ENCODE peak calls at places on chromosomes 11 and 22, in four cellular contexts. I is M059J; O is kidney epithelial cell; L is stimulated activated CD4-positive, alpha-beta T cell treated with anti-CD3 and anti-CD28 coated beads, Interleukin-2, amount 100 ng/mL, for 48 hours. W is an unnamed sample.

GRCh38 chr11:818396-819128 is at the start of gene PNPLA2:
- DNase-seq in L (no peak), I (peak; percentile 60), O (no peak), W (no peak)

GRCh38 chr11:62548545-62549335 is 2.1 kb upstream of the AHNAK start:
- DNase-seq in L (no peak), I (peak; percentile 59), O (no peak), W (no peak)

GRCh38 chr11:8267280-8267679 is 3.6 kb upstream of the LMO1 start:
- DNase-seq in I (no peak), O (no peak), L (no peak), W (no peak)

GRCh38 chr11:60987577-60988277 is 16.2 kb downstream of the CD6 start:
- DNase-seq in I (no peak), O (no peak), L (no peak), W (no peak)

GRCh38 chr11:123469586-123469985 is 39.5 kb downstream of the GRAMD1B start:
- DNase-seq in L (no peak), O (no peak), I (no peak), W (no peak)

GRCh38 chr22:21861856-21862255 is 5.6 kb downstream of the MAPK1 start:
- DNase-seq in I (no peak), O (no peak), L (no peak), W (no peak)

GRCh38 chr22:48703265-48703941 is 1124.3 kb downstream of the BRD1 start:
- DNase-seq in I (no peak), L (no peak), O (no peak), W (no peak)

GRCh38 chr11:2902784-2903671 is 17.5 kb upstream of the CDKN1C start:
- DNase-seq in L (no peak), I (no peak), O (no peak), W (no peak)

GRCh38 chr11:14500181-14500651 is 605 bp upstream of the COPB1 start:
- DNase-seq in I (peak; percentile 69), O (no peak), L (peak; percentile 16), W (no peak)

GRCh38 chr11:130872961-130873360 is 43.3 kb downstream of the SNX19 start:
- DNase-seq in O (no peak), L (no peak), I (peak; percentile 92), W (no peak)

GRCh38 chr22:27715078-27715477 is 86.5 kb downstream of the MN1 start:
- DNase-seq in L (no peak), O (no peak), I (peak; percentile 14), W (no peak)

GRCh38 chr11:70663815-70664214 is 265.5 kb downstream of the CTTN start:
- DNase-seq in I (no peak), O (no peak), L (no peak), W (no peak)

GRCh38 chr11:2523821-2524391 is 79.1 kb downstream of the KCNQ1 start:
- DNase-seq in I (no peak), O (no peak), L (no peak), W (peak; percentile 4)

GRCh38 chr11:60971520-60971919 is at the start of gene CD6:
- DNase-seq in I (no peak), O (no peak), L (no peak), W (no peak)

GRCh38 chr11:118572075-118572913 is at the start of gene ARCN1:
- DNase-seq in L (peak; percentile 66), I (peak; percentile 71), O (peak; percentile 7), W (peak; percentile 52)

GRCh38 chr22:49712195-49712791 is 115.4 kb downstream of the BRD1 start:
- DNase-seq in L (no peak), I (no peak), O (no peak), W (peak; percentile 70)

GRCh38 chr22:49086181-49086580 is 741.5 kb downstream of the BRD1 start:
- DNase-seq in L (no peak), I (no peak), O (no peak), W (no peak)

GRCh38 chr22:29541845-29542244 is 11.7 kb downstream of the THOC5 start:
- DNase-seq in L (no peak), I (no peak), O (no peak), W (no peak)

GRCh38 chr22:20532256-20532993 is 25.0 kb downstream of the MED15 start:
- DNase-seq in L (no peak), O (no peak), I (no peak), W (no peak)

GRCh38 chr22:32723632-32724031 is 77.9 kb upstream of the TIMP3 start:
- DNase-seq in O (peak; percentile 18), L (peak; percentile 37), I (peak; percentile 91), W (no peak)

GRCh38 chr11:61007383-61007970 is 36.0 kb downstream of the CD6 start:
- DNase-seq in O (no peak), I (no peak), L (no peak), W (no peak)

GRCh38 chr11:102267602-102268001 is 49.7 kb upstream of the BIRC3 start:
- DNase-seq in I (peak; percentile 88), L (no peak), O (no peak), W (no peak)

GRCh38 chr11:114301927-114302326 is 5.7 kb downstream of the NNMT start:
- DNase-seq in I (no peak), L (no peak), O (no peak), W (no peak)

GRCh38 chr11:1548221-1549070 is 23.6 kb downstream of the DUSP8 start:
- DNase-seq in O (no peak), L (no peak), I (peak; percentile 74), W (no peak)

GRCh38 chr11:117836077-117836960 is 11.8 kb upstream of the FXYD2 start:
- DNase-seq in I (peak; percentile 42), L (no peak), O (no peak), W (no peak)